ENCODE peak calls at places on chromosomes 7 and 10, in seven cellular contexts. P is B cell, S is astrocyte of the spinal cord, D is ovary, H is cardiac fibroblast, T is H9, Y is MCF 10A. V is an unnamed sample.

GRCh38 chr7:103068429-103069403 is 5.9 kb downstream of the FBXL13 start:
- DNase-seq in H (no peak), D (no peak), P (no peak), T (no peak), Y (no peak), S (no peak), V (no peak)

GRCh38 chr10:78002541-78003284 is 26.6 kb downstream of the POLR3A start:
- DNase-seq in S (no peak), D (no peak), Y (no peak), H (no peak), T (no peak), P (no peak), V (no peak)

GRCh38 chr7:139777948-139778841 is at the start of gene HIPK2:
- DNase-seq in H (peak), P (peak), D (peak), S (peak), T (peak), Y (peak), V (no peak)

GRCh38 chr7:22791204-22792158 is 31.2 kb downstream of the TOMM7 start:
- DNase-seq in T (no peak), P (no peak), H (peak), S (peak), Y (peak), D (no peak), V (no peak)

GRCh38 chr10:117228210-117228609 is 12.7 kb upstream of the SLC18A2 start:
- DNase-seq in Y (no peak), S (no peak), T (no peak), D (no peak), H (no peak), P (no peak), V (no peak)

GRCh38 chr7:84948632-84949031 is 238.2 kb downstream of the SEMA3D start:
- DNase-seq in Y (no peak), S (no peak), P (no peak), H (peak), D (no peak), T (no peak), V (no peak)

GRCh38 chr7:1579481-1580421 is 9.9 kb upstream of the PSMG3 start:
- DNase-seq in H (peak), D (peak), T (peak), S (peak), P (peak), Y (peak), V (no peak)

GRCh38 chr7:46908770-46909169 is 673.1 kb downstream of the TNS3 start:
- DNase-seq in S (peak), T (no peak), H (peak), Y (peak), D (no peak), P (no peak), V (no peak)

GRCh38 chr10:91409069-91409868 is 875 bp upstream of the HECTD2 start:
- DNase-seq in D (peak), T (peak), S (peak), P (peak), H (peak), Y (peak), V (peak)

GRCh38 chr7:111137296-111138195 is 46.6 kb downstream of the LRRN3 start:
- DNase-seq in D (no peak), T (no peak), P (no peak), H (peak), S (peak), Y (peak), V (no peak)

GRCh38 chr10:99917963-99918825 is 91.6 kb downstream of the DNMBP start:
- DNase-seq in H (peak), P (no peak), T (peak), Y (no peak), S (peak), D (peak), V (no peak)

GRCh38 chr7:69630292-69630691 is 32.0 kb downstream of the AUTS2 start:
- DNase-seq in P (no peak), D (no peak), T (no peak), Y (no peak), S (peak), H (peak), V (no peak)

GRCh38 chr10:5563237-5563961 is 38.6 kb downstream of the CALML3 start:
- DNase-seq in T (no peak), D (peak), H (peak), P (no peak), Y (peak), S (no peak), V (no peak)

GRCh38 chr7:24601600-24601999 is 28.3 kb downstream of the PALS2 start:
- DNase-seq in T (no peak), P (no peak), Y (peak), H (peak), S (no peak), D (no peak), V (no peak)

GRCh38 chr10:97849491-97850402 is at the start of gene GOLGA7B:
- DNase-seq in P (peak), Y (peak), S (no peak), T (peak), H (no peak), D (peak), V (no peak)

GRCh38 chr10:35466170-35466569 is 129.9 kb downstream of the CCNY start:
- DNase-seq in T (no peak), Y (no peak), S (no peak), P (no peak), H (no peak), D (no peak), V (no peak)

GRCh38 chr10:63633677-63634487 is 112.7 kb downstream of the REEP3 start:
- DNase-seq in P (no peak), T (no peak), S (peak), Y (peak), H (peak), D (no peak), V (no peak)

GRCh38 chr7:131284702-131285419 is 42.8 kb upstream of the MKLN1 start:
- DNase-seq in Y (no peak), D (peak), S (peak), T (peak), P (no peak), H (peak), V (no peak)

DNA sequence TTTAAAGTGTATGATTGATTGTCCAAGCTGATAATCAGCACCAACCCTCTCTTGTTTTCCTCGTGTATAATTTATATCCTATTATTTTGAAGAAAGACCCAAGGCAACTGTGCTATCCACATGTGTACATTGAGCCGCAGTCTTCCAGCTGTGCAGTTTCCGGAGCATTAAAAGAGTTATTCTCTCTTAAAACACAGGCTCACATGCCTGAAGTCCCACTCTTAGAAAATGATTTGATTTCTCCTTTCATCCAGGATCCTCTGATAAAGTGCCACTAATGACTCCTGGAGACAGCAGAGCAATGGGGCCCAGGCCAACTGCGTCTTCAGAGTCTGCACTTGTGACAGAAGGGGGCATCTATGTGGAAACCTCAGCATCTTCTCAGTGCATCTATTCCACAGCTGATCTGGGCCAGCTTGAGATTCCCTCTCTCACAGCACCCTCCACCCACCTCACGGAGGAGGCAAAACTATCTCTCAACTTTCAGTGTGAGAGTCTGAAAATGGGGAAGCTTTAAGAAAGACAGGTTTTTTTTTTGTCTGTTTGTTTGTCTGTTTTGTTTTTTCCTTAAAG is 482.1 kb upstream of the AKR1E2 start:
- DNase-seq in S (peak), P (no peak), D (no peak), T (no peak), Y (no peak), H (no peak), V (no peak)
- TF ChIP-seq CTCF in S (no peak), P (no peak), D (no peak), T (no peak), Y (no peak), H (no peak), V (no peak)

DNA sequence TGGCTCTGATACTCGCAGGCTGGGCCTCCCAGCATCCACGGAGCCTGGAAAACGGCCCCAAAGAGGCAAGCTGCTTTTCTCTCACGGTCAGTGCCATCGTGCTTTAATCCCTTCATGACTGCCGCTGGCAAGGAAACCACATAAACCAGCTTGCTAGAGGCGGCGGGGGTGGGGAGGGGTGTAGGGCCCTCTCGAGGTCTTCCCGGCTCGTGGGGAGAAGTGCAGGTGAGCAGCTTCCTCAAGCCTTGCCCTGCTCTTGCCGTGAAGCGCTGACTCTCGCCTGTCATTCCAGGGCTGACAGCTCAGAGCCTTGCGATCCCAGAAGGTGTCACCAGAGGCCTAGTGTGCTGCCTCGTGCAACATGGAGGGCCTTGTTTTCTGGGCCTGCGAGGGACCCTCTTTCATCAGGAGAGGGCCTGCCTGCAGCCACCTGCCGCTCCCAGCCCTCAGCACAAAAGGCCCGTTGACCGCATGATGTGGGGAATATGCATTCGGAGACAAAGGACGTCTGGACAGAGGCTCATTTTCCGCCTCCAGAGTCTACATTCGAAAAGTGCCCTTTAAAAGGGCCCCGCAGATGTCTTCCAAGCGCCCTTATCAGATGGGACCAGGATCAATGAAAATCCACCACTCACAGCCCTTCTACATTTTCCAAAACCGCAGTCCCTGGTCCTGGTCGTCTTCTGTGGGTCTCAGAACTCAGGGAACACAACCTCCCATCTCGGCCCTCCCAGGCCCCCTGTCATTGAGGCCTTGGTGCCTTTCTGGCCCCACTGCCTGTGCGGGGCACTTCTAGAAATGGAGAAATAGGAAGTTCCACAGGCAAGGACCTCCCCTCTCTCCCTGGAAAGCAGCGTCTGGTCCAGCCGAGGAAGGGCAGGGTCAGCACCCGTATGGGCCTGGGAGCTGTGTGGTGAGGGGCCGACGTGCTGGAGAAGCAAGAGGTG is 58.7 kb downstream of the ZRANB1 start:
- DNase-seq in Y (no peak), T (no peak), S (peak), H (no peak), D (peak), P (peak), V (no peak)
- TF ChIP-seq CTCF in Y (no peak), T (peak), S (peak), H (no peak), D (no peak), P (no peak), V (no peak)

GRCh38 chr7:52154382-52154781 is 837.8 kb upstream of the COBL start:
- DNase-seq in D (no peak), P (no peak), T (no peak), H (no peak), S (no peak), Y (peak), V (no peak)
- TF ChIP-seq CTCF in D (no peak), P (no peak), T (peak), H (peak), S (no peak), Y (peak), V (no peak)

GRCh38 chr7:117048114-117048853 is 95.0 kb downstream of the ST7 start:
- DNase-seq in H (no peak), Y (no peak), D (no peak), T (no peak), P (no peak), S (no peak), V (no peak)
- TF ChIP-seq CTCF in H (no peak), Y (no peak), D (no peak), T (no peak), P (no peak), S (no peak), V (no peak)

DNA sequence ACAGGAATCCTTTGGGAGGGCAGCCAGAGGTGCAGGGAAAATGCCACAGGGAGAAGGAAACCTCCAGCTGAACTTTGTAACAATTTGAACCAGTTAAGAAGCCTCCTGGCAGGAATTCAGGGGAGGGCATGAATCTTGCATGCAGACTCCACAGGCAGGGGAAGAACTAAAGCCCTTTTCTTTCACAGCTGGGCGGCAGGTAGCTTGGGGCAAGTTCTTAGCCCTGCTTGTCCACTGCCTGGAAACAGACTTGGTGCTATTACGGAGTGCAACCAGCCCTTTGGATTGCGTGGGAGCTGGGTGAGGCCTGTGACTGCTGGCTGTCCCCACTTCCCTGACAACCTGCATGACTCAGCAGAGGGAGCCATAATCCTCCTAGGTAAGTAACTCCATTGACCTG is 51.7 kb upstream of the ADAM12 start:
- DNase-seq in P (no peak), T (no peak), H (no peak), Y (peak), S (no peak), D (no peak), V (peak)
- TF ChIP-seq CTCF in P (no peak), T (no peak), H (no peak), Y (no peak), S (no peak), D (no peak), V (no peak)

DNA sequence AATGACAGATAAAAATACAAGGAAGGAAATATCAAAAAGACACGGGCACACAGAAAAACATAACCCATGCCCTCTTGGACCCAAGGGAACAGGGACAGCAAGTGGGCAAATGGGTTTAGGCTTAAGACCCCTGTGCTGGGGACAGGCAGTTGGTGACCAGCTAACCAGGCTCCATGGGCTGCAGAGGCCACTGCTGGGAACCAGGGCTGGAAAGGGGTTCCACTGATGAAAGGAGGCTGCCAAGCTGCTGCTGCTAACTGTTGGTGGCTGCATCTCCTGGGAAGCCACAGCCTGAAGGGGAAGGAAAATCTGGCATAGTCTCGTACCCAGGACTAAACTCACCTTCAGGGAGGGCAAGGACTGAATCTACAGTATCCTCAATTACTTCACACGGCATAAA is 579.2 kb upstream of the MGMT start:
- DNase-seq in S (no peak), Y (no peak), D (no peak), P (no peak), H (no peak), T (no peak), V (peak)
- TF ChIP-seq CTCF in S (no peak), Y (no peak), D (no peak), P (no peak), H (no peak), T (no peak), V (no peak)

V was measured in esophagus muscularis mucosa.